ENCODE peak calls at places on chromosomes 2 and 18, in four cellular contexts. V, W, I and N are unnamed samples.
A peak's percentile ranks its signal among the peaks of the same experiment; 100 is the strongest.

GRCh38 chr2:112268547-112268946 is 6.8 kb upstream of the ZC3H6 start:
- DNase-seq in V (no peak), W (no peak), I (no peak), N (no peak)

GRCh38 chr2:229815858-229816257 is 101.5 kb upstream of the DNER start:
- DNase-seq in V (no peak), W (no peak), I (no peak), N (no peak)

GRCh38 chr2:102761763-102762162 is at the start of gene TMEM182:
- DNase-seq in V (no peak), W (no peak), I (no peak), N (no peak)

GRCh38 chr18:45008694-45009372 is 328.1 kb downstream of the SETBP1 start:
- DNase-seq in V (no peak), W (no peak), I (no peak), N (no peak)

GRCh38 chr2:218860950-218861381 is 1.4 kb downstream of the WNT6 start:
- DNase-seq in V (peak; percentile 76), W (peak; percentile 78), I (no peak), N (peak; percentile 78)

GRCh38 chr2:52340185-52340584 is 1308.3 kb upstream of the NRXN1 start:
- DNase-seq in V (no peak), W (no peak), I (no peak), N (no peak)

GRCh38 chr2:6202756-6203155 is 510.6 kb downstream of the SOX11 start:
- DNase-seq in V (no peak), W (no peak), I (no peak), N (no peak)

GRCh38 chr2:144088863-144089262 is 431.1 kb downstream of the ZEB2 start:
- DNase-seq in V (no peak), W (no peak), I (no peak), N (no peak)

GRCh38 chr2:119608553-119608952 is 64.3 kb downstream of the CFAP221 start:
- DNase-seq in V (no peak), W (no peak), I (no peak), N (no peak)

GRCh38 chr2:228649447-228649846 is 468.0 kb upstream of the SPHKAP start:
- DNase-seq in V (no peak), W (no peak), I (no peak), N (no peak)

GRCh38 chr2:52539026-52539964 is 1228.3 kb upstream of the CHAC2 start:
- DNase-seq in V (no peak), W (no peak), I (no peak), N (no peak)

GRCh38 chr2:240597419-240598181 is 11.1 kb downstream of the CAPN10 start:
- DNase-seq in V (no peak), W (peak; percentile 85), I (no peak), N (no peak)

GRCh38 chr2:216071452-216071851 is 10.2 kb downstream of the PECR start:
- DNase-seq in V (no peak), W (peak; percentile 67), I (no peak), N (no peak)

GRCh38 chr18:42921261-42921737 is 194.2 kb downstream of the RIT2 start:
- DNase-seq in V (no peak), W (no peak), I (no peak), N (no peak)

GRCh38 chr2:84077504-84077903 is 381.6 kb downstream of the SUCLG1 start:
- DNase-seq in V (peak; percentile 53), W (peak; percentile 20), I (no peak), N (peak; percentile 12)

GRCh38 chr2:182649316-182649715 is 66.7 kb upstream of the DNAJC10 start:
- DNase-seq in V (peak; percentile 55), W (peak; percentile 57), I (no peak), N (peak; percentile 48)

GRCh38 chr18:10475633-10476388 is 21.4 kb downstream of the APCDD1 start:
- DNase-seq in V (no peak), W (no peak), I (no peak), N (no peak)

GRCh38 chr18:41226186-41226585 is 728.8 kb upstream of the PIK3C3 start:
- DNase-seq in V (no peak), W (no peak), I (no peak), N (no peak)

GRCh38 chr2:50649626-50650397 is 382.1 kb downstream of the NRXN1 start:
- DNase-seq in V (no peak), W (no peak), I (no peak), N (no peak)

GRCh38 chr2:235402444-235402843 is 91.4 kb upstream of the AGAP1 start:
- DNase-seq in V (no peak), W (no peak), I (no peak), N (no peak)

GRCh38 chr2:151156943-151157705 is 104.5 kb downstream of the RBM43 start:
- DNase-seq in V (no peak), W (no peak), I (no peak), N (no peak)

GRCh38 chr2:13660231-13660630 is 943.5 kb downstream of the TRIB2 start:
- DNase-seq in V (no peak), W (no peak), I (no peak), N (no peak)

GRCh38 chr2:139122711-139123158 is 342.5 kb upstream of the NXPH2 start:
- DNase-seq in V (no peak), W (no peak), I (no peak), N (no peak)

GRCh38 chr2:99609851-99610381 is 120.1 kb upstream of the REV1 start:
- DNase-seq in V (peak; percentile 92), W (no peak), I (no peak), N (no peak)

GRCh38 chr18:37568671-37569070 is 3.1 kb upstream of the CELF4 start:
- DNase-seq in V (no peak), W (no peak), I (no peak), N (no peak)

GRCh38 chr2:202237787-202238233 is 587 bp downstream of the SUMO1 start:
- DNase-seq in V (peak; percentile 50), W (peak; percentile 33), I (no peak), N (peak; percentile 60)

GRCh38 chr2:96764253-96764637 is 3.5 kb downstream of the CNNM4 start:
- DNase-seq in V (peak; percentile 34), W (no peak), I (no peak), N (no peak)

GRCh38 chr2:223884399-223884798 is 47.0 kb upstream of the AP1S3 start:
- DNase-seq in V (no peak), W (no peak), I (peak; percentile 47), N (no peak)

GRCh38 chr2:102238039-102238756 is 51.4 kb downstream of the IL1RL2 start:
- DNase-seq in V (no peak), W (no peak), I (no peak), N (no peak)

GRCh38 chr2:39664898-39665591 is 672 bp upstream of the TMEM178A start:
- DNase-seq in V (no peak), W (no peak), I (no peak), N (no peak)

GRCh38 chr2:182132605-182133004 is 147.0 kb downstream of the PPP1R1C start:
- DNase-seq in V (no peak), W (no peak), I (no peak), N (no peak)

GRCh38 chr18:35514752-35515459 is 17.1 kb upstream of the INO80C start:
- DNase-seq in V (no peak), W (no peak), I (no peak), N (no peak)

GRCh38 chr2:38474833-38475566 is 97.9 kb upstream of the ATL2 start:
- DNase-seq in V (peak; percentile 75), W (peak; percentile 48), I (no peak), N (no peak)

GRCh38 chr2:55620123-55620779 is 2.8 kb upstream of the PPP4R3B start:
- DNase-seq in V (peak; percentile 63), W (peak; percentile 63), I (no peak), N (peak; percentile 33)
- TF ChIP-seq FOXK2 in V (no peak), W (no peak), I (no peak), N (no peak)

GRCh38 chr2:200158586-200159365 is 147.7 kb upstream of the SPATS2L start:
- DNase-seq in V (no peak), W (no peak), I (no peak), N (no peak)
- TF ChIP-seq SP1 in V (no peak), W (no peak), I (no peak), N (no peak)

GRCh38 chr2:159034728-159035127 is 66.3 kb downstream of the TANC1 start:
- DNase-seq in V (no peak), W (peak; percentile 15), I (peak; percentile 5), N (no peak)
- TF ChIP-seq FOXK2 in V (no peak), W (no peak), I (no peak), N (no peak)

GRCh38 chr18:58723810-58724602 is 52.7 kb downstream of the MALT1 start:
- DNase-seq in V (no peak), W (no peak), I (no peak), N (no peak)
- TF ChIP-seq SP1 in V (no peak), W (no peak), I (no peak), N (no peak)

GRCh38 chr2:180190851-180191250 is 183.8 kb upstream of the CWC22 start:
- DNase-seq in V (no peak), W (no peak), I (no peak), N (no peak)

GRCh38 chr2:180191352-180192124 is 184.4 kb upstream of the CWC22 start:
- DNase-seq in V (no peak), W (no peak), I (no peak), N (no peak)

GRCh38 chr2:180184506-180184905 is 177.4 kb upstream of the CWC22 start:
- DNase-seq in V (no peak), W (no peak), I (no peak), N (no peak)

GRCh38 chr2:180187611-180188010 is 180.5 kb upstream of the CWC22 start:
- DNase-seq in V (no peak), W (no peak), I (no peak), N (no peak)
- TF ChIP-seq FOXK2 in V (no peak), W (no peak), I (no peak), N (no peak)